ENCODE peak calls at places on chromosomes 5 and 9, in four cellular contexts. One of them, this sample, is unnamed.

GRCh38 chr5:77904362-77904761 is 128.2 kb upstream of the TBCA start:
- DNase-seq in SK-N-SH: no peak
- DNase-seq in WTC11: no peak
- DNase-seq in HepG2: no peak
- DNase-seq in this sample: no peak

GRCh38 chr5:51829691-51830090 is 446.4 kb downstream of the ISL1 start:
- DNase-seq in HepG2: no peak
- DNase-seq in WTC11: no peak
- DNase-seq in SK-N-SH: no peak
- DNase-seq in this sample: no peak

GRCh38 chr5:157354825-157355224 is 88.9 kb downstream of the CYFIP2 start:
- DNase-seq in HepG2: no peak
- DNase-seq in SK-N-SH: peak
- DNase-seq in WTC11: peak
- DNase-seq in this sample: peak

GRCh38 chr5:154242964-154243376 is 52.4 kb downstream of the GALNT10 start:
- DNase-seq in HepG2: no peak
- DNase-seq in WTC11: no peak
- DNase-seq in SK-N-SH: no peak
- DNase-seq in this sample: no peak

GRCh38 chr5:155136451-155136850 is 122.9 kb downstream of the KIF4B start:
- DNase-seq in WTC11: no peak
- DNase-seq in SK-N-SH: no peak
- DNase-seq in HepG2: no peak
- DNase-seq in this sample: no peak

GRCh38 chr5:159330131-159330530 is at the start of gene IL12B:
- DNase-seq in HepG2: no peak
- DNase-seq in SK-N-SH: no peak
- DNase-seq in WTC11: no peak
- DNase-seq in this sample: no peak

GRCh38 chr9:69809304-69809863 is 11.2 kb upstream of the CFAP95 start:
- DNase-seq in SK-N-SH: peak
- DNase-seq in HepG2: no peak
- DNase-seq in WTC11: peak
- DNase-seq in this sample: no peak

GRCh38 chr5:149284501-149284900 is 12.8 kb downstream of the AFAP1L1 start:
- DNase-seq in SK-N-SH: no peak
- DNase-seq in HepG2: no peak
- DNase-seq in WTC11: no peak
- DNase-seq in this sample: no peak

GRCh38 chr9:135579356-135579755 is 17.8 kb downstream of the PAEP start:
- DNase-seq in WTC11: no peak
- DNase-seq in HepG2: no peak
- DNase-seq in SK-N-SH: no peak
- DNase-seq in this sample: no peak

GRCh38 chr9:97570899-97571298 is 62.3 kb downstream of the TSTD2 start:
- DNase-seq in HepG2: no peak
- DNase-seq in SK-N-SH: no peak
- DNase-seq in WTC11: no peak
- DNase-seq in this sample: no peak

GRCh38 chr5:171421331-171422262 is 2.1 kb downstream of the FGF18 start:
- DNase-seq in HepG2: no peak
- DNase-seq in WTC11: no peak
- DNase-seq in SK-N-SH: peak
- DNase-seq in this sample: no peak

GRCh38 chr5:128920345-128921215 is 44.7 kb upstream of the SLC27A6 start:
- DNase-seq in HepG2: no peak
- DNase-seq in SK-N-SH: no peak
- DNase-seq in WTC11: no peak
- DNase-seq in this sample: no peak

GRCh38 chr9:123102380-123103113 is 69.1 kb downstream of the GPR21 start:
- DNase-seq in SK-N-SH: no peak
- DNase-seq in WTC11: no peak
- DNase-seq in HepG2: no peak
- DNase-seq in this sample: no peak

GRCh38 chr5:103450333-103451061 is 112.1 kb downstream of the NUDT12 start:
- DNase-seq in WTC11: no peak
- DNase-seq in SK-N-SH: no peak
- DNase-seq in HepG2: no peak
- DNase-seq in this sample: no peak

GRCh38 chr9:132032584-132032945 is 47.1 kb downstream of the MED27 start:
- DNase-seq in SK-N-SH: no peak
- DNase-seq in HepG2: no peak
- DNase-seq in WTC11: peak
- DNase-seq in this sample: no peak

GRCh38 chr5:59746261-59746765 is 147.2 kb downstream of the PDE4D start:
- DNase-seq in WTC11: no peak
- DNase-seq in HepG2: no peak
- DNase-seq in SK-N-SH: no peak
- DNase-seq in this sample: no peak

GRCh38 chr5:149433524-149434131 is 54.5 kb upstream of the IL17B start:
- DNase-seq in SK-N-SH: no peak
- DNase-seq in WTC11: no peak
- DNase-seq in HepG2: no peak
- DNase-seq in this sample: no peak

GRCh38 chr9:83962165-83962564 is 17.9 kb downstream of the HNRNPK start:
- DNase-seq in SK-N-SH: no peak
- DNase-seq in HepG2: no peak
- DNase-seq in WTC11: no peak
- DNase-seq in this sample: no peak

GRCh38 chr9:4290427-4290837 is 9.4 kb downstream of the GLIS3 start:
- DNase-seq in WTC11: no peak
- DNase-seq in HepG2: no peak
- DNase-seq in SK-N-SH: no peak
- DNase-seq in this sample: no peak

DNA sequence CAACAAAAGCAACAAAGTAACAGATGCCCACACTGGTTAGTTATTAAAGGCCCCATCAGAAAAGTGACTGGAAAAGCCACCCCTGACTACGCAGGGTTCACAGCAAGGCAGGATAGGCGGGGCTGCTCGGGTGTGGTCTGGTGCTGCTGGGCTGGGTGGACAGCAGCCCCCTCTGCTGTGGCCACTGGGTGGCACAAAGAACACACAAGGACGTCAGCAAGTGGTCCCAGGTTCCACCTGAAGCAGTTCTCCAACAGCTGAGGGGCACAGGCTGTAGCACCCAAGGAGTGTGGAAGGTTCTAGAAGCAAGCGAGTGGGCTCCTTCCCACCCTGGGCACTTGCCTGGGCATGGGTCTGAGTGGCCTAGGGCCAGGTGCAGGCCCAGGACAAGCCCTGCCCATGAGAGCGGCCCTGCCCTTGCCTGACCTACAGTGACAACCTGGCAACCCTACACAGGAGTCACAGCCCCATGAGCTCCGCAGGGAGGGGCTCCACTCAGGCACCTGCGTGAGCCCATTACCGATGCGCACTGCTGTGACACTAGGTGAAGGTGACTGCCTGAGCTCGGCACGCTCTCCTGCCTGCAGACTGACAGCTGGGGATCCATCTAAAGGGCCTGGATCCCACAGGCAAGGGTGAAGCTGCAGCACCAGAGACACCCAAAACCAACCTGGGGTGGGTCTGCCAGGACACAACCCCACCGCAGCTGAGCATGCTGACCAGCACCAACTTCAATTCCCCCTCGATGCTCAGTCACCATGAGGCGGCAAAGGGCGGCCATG is 8.1 kb downstream of the BRD9 start:
- DNase-seq in WTC11: no peak
- DNase-seq in HepG2: no peak
- DNase-seq in SK-N-SH: peak
- DNase-seq in this sample: no peak
- TF ChIP-seq FOXJ3 in WTC11: no peak
- TF ChIP-seq FOXJ3 in HepG2: no peak
- TF ChIP-seq FOXJ3 in SK-N-SH: no peak
- TF ChIP-seq FOXJ3 in this sample: no peak

GRCh38 chr5:142590451-142591240 is 95.2 kb downstream of the FGF1 start:
- DNase-seq in HepG2: no peak
- DNase-seq in SK-N-SH: no peak
- DNase-seq in WTC11: no peak
- DNase-seq in this sample: no peak

GRCh38 chr5:142585451-142585850 is 100.4 kb downstream of the FGF1 start:
- DNase-seq in SK-N-SH: no peak
- DNase-seq in HepG2: no peak
- DNase-seq in WTC11: no peak
- DNase-seq in this sample: no peak

GRCh38 chr5:142586552-142586951 is 99.3 kb downstream of the FGF1 start:
- DNase-seq in HepG2: no peak
- DNase-seq in WTC11: no peak
- DNase-seq in SK-N-SH: peak
- DNase-seq in this sample: no peak

GRCh38 chr5:142584843-142585242 is 101.0 kb downstream of the FGF1 start:
- DNase-seq in SK-N-SH: no peak
- DNase-seq in WTC11: no peak
- DNase-seq in HepG2: no peak
- DNase-seq in this sample: no peak

GRCh38 chr5:142587354-142587965 is 98.4 kb downstream of the FGF1 start:
- DNase-seq in HepG2: peak
- DNase-seq in SK-N-SH: no peak
- DNase-seq in WTC11: peak
- DNase-seq in this sample: peak
- TF ChIP-seq FOXJ3 in HepG2: no peak
- TF ChIP-seq FOXJ3 in SK-N-SH: no peak
- TF ChIP-seq FOXJ3 in WTC11: no peak
- TF ChIP-seq FOXJ3 in this sample: no peak

DNA sequence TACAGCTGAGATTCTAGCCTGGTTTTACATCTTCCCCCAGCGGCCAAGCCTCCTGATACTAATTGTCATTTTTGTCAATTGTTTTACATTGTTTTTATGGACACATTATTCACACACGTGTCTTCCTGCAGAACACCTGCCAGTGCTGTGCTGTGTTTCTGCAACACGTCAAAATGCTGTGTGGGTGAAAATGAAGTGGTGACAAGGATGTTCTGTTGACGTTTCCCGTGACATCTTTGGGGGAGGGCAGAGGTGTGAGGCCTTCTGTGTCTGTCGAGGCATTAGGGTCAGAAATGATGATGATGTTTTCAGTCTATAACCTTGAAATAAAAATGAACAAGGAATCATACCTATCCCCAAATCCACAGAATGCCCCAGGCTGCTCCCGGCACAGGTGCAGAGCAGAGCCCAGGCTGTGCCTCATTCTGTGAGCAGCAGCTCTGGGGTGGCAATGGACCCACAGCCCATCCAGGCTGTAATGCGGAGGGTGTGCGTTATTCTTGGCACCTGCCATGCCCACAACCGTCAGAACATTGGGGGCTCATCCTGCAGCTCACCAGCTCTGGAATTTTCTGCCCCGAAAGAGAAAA is 23.6 kb upstream of the CEP72 start:
- DNase-seq in HepG2: no peak
- DNase-seq in SK-N-SH: no peak
- DNase-seq in WTC11: no peak
- DNase-seq in this sample: no peak
- TF ChIP-seq FOXJ3 in HepG2: no peak
- TF ChIP-seq FOXJ3 in SK-N-SH: no peak
- TF ChIP-seq FOXJ3 in WTC11: no peak
- TF ChIP-seq FOXJ3 in this sample: no peak

DNA sequence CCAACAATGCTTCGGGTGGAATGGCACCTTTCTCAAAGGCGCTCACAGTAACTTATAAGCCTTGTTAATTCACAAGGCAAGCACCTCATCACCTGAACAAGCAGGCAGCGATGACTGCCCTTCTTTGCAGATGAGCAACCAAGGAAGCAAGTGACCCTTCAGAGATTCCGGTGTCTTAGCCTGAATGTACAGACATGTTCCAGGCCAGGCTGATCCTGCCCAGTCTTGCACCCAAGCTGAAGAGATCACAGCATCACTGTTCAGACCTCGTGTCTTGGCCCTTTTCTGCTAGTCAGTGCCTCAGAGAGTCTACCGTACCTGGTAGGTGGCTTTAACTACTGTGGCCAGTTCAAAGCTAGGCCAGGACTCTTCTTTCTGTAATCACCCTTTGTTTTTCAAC is 94.7 kb upstream of the ERCC6L2 start:
- DNase-seq in HepG2: no peak
- DNase-seq in WTC11: no peak
- DNase-seq in SK-N-SH: no peak
- DNase-seq in this sample: no peak
- TF ChIP-seq FOXJ3 in HepG2: no peak
- TF ChIP-seq FOXJ3 in WTC11: no peak
- TF ChIP-seq FOXJ3 in SK-N-SH: no peak
- TF ChIP-seq FOXJ3 in this sample: no peak

GRCh38 chr9:33946779-33947535 is 101.7 kb downstream of the UBAP2 start:
- DNase-seq in SK-N-SH: no peak
- DNase-seq in HepG2: no peak
- DNase-seq in WTC11: no peak
- DNase-seq in this sample: no peak
- TF ChIP-seq FOXJ3 in SK-N-SH: no peak
- TF ChIP-seq FOXJ3 in HepG2: no peak
- TF ChIP-seq FOXJ3 in WTC11: no peak
- TF ChIP-seq FOXJ3 in this sample: no peak

GRCh38 chr9:76401176-76401575 is 7.0 kb upstream of the RFK start:
- DNase-seq in WTC11: no peak
- DNase-seq in HepG2: no peak
- DNase-seq in SK-N-SH: no peak
- DNase-seq in this sample: no peak

GRCh38 chr9:76400534-76401096 is 6.4 kb upstream of the RFK start:
- DNase-seq in SK-N-SH: no peak
- DNase-seq in WTC11: no peak
- DNase-seq in HepG2: peak
- DNase-seq in this sample: no peak

GRCh38 chr9:76401580-76402354 is 7.5 kb upstream of the RFK start:
- DNase-seq in HepG2: peak
- DNase-seq in WTC11: no peak
- DNase-seq in SK-N-SH: no peak
- DNase-seq in this sample: no peak

GRCh38 chr9:76404401-76404800 is 10.2 kb upstream of the RFK start:
- DNase-seq in HepG2: no peak
- DNase-seq in WTC11: no peak
- DNase-seq in SK-N-SH: no peak
- DNase-seq in this sample: no peak

DNA sequence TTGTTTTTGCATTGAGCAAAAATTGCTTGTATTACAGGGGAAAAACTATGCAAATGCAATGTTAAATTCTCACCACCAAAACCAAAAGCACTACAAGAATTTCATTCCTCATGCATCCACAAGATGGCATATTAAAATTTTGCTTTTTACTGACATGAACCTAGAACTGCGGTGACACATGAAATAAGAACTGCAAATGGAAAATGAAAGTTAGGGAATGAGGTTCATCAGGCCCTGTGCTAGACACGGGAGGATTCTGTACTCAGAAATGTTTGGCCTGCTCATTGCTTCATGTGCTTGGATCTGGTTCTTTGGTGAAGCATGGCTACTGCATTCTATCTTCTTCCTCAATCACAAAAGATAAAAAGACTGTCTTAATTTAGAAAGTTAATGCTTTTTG is 9.1 kb upstream of the RFK start:
- DNase-seq in SK-N-SH: peak
- DNase-seq in WTC11: no peak
- DNase-seq in HepG2: peak
- DNase-seq in this sample: peak
- TF ChIP-seq FOXJ3 in SK-N-SH: no peak
- TF ChIP-seq FOXJ3 in WTC11: no peak
- TF ChIP-seq FOXJ3 in HepG2: no peak
- TF ChIP-seq FOXJ3 in this sample: no peak

GRCh38 chr9:88814521-88815101 is 176.7 kb upstream of the S1PR3 start:
- DNase-seq in HepG2: no peak
- DNase-seq in SK-N-SH: peak
- DNase-seq in WTC11: no peak
- DNase-seq in this sample: no peak
- TF ChIP-seq FOXJ3 in HepG2: no peak
- TF ChIP-seq FOXJ3 in SK-N-SH: no peak
- TF ChIP-seq FOXJ3 in WTC11: no peak
- TF ChIP-seq FOXJ3 in this sample: no peak